ENCODE peak calls at places on chromosome 6, in six cellular contexts. One of them, this sample, is unnamed.

GRCh38 chr6:106569444-106569843 is 59.9 kb downstream of the RTN4IP1 start:
- DNase-seq in neuronal stem cell: no peak
- DNase-seq in mesenchymal stem cell: no peak
- DNase-seq in H1: no peak
- DNase-seq in H9: no peak
- DNase-seq in trophoblast cell: no peak
- DNase-seq in this sample: peak; percentile 68

GRCh38 chr6:30150151-30150550 is 10.9 kb downstream of the TRIM10 start:
- DNase-seq in neuronal stem cell: no peak
- DNase-seq in mesenchymal stem cell: no peak
- DNase-seq in H1: no peak
- DNase-seq in H9: no peak
- DNase-seq in trophoblast cell: peak; percentile 15
- DNase-seq in this sample: no peak

GRCh38 chr6:107618672-107619071 is 128.8 kb downstream of the SOBP start:
- DNase-seq in neuronal stem cell: no peak
- DNase-seq in mesenchymal stem cell: no peak
- DNase-seq in H1: no peak
- DNase-seq in H9: no peak
- DNase-seq in trophoblast cell: peak; percentile 75
- DNase-seq in this sample: no peak

GRCh38 chr6:84043555-84043954 is 10.0 kb downstream of the MRAP2 start:
- DNase-seq in neuronal stem cell: no peak
- DNase-seq in mesenchymal stem cell: no peak
- DNase-seq in H1: no peak
- DNase-seq in H9: no peak
- DNase-seq in trophoblast cell: no peak
- DNase-seq in this sample: no peak

GRCh38 chr6:169933839-169934698 is 182.6 kb downstream of the ERMARD start:
- DNase-seq in neuronal stem cell: no peak
- DNase-seq in mesenchymal stem cell: no peak
- DNase-seq in H1: no peak
- DNase-seq in H9: no peak
- DNase-seq in trophoblast cell: no peak
- DNase-seq in this sample: no peak

GRCh38 chr6:74357329-74357728 is 661.3 kb downstream of the CD109 start:
- DNase-seq in neuronal stem cell: no peak
- DNase-seq in mesenchymal stem cell: peak; percentile 26
- DNase-seq in H1: no peak
- DNase-seq in H9: no peak
- DNase-seq in trophoblast cell: no peak
- DNase-seq in this sample: peak; percentile 46

GRCh38 chr6:138520463-138520862 is 21.2 kb upstream of the NHSL1 start:
- DNase-seq in neuronal stem cell: no peak
- DNase-seq in mesenchymal stem cell: peak; percentile 33
- DNase-seq in H1: no peak
- DNase-seq in H9: no peak
- DNase-seq in trophoblast cell: no peak
- DNase-seq in this sample: no peak

GRCh38 chr6:42260972-42261371 is 43.3 kb upstream of the MRPS10 start:
- DNase-seq in neuronal stem cell: peak; percentile 17
- DNase-seq in mesenchymal stem cell: peak; percentile 29
- DNase-seq in H1: no peak
- DNase-seq in H9: peak; percentile 73
- DNase-seq in trophoblast cell: no peak
- DNase-seq in this sample: no peak

GRCh38 chr6:69820438-69820837 is 23.6 kb upstream of the LMBRD1 start:
- DNase-seq in neuronal stem cell: no peak
- DNase-seq in mesenchymal stem cell: no peak
- DNase-seq in H1: no peak
- DNase-seq in H9: no peak
- DNase-seq in trophoblast cell: no peak
- DNase-seq in this sample: no peak

GRCh38 chr6:106377061-106377540 is 16.6 kb downstream of the CRYBG1 start:
- DNase-seq in neuronal stem cell: no peak
- DNase-seq in mesenchymal stem cell: no peak
- DNase-seq in H1: no peak
- DNase-seq in H9: no peak
- DNase-seq in trophoblast cell: no peak
- DNase-seq in this sample: peak; percentile 34

GRCh38 chr6:105321207-105321606 is 81.7 kb downstream of the PREP start:
- DNase-seq in neuronal stem cell: no peak
- DNase-seq in mesenchymal stem cell: no peak
- DNase-seq in H1: no peak
- DNase-seq in H9: no peak
- DNase-seq in trophoblast cell: no peak
- DNase-seq in this sample: no peak

GRCh38 chr6:43172127-43173007 is 1.3 kb downstream of the SRF start:
- DNase-seq in neuronal stem cell: peak; percentile 35
- DNase-seq in mesenchymal stem cell: peak; percentile 43
- DNase-seq in H1: no peak
- DNase-seq in H9: no peak
- DNase-seq in trophoblast cell: no peak
- DNase-seq in this sample: peak; percentile 27

GRCh38 chr6:111709615-111710398 is 104.1 kb upstream of the TRAF3IP2 start:
- DNase-seq in neuronal stem cell: peak; percentile 48
- DNase-seq in mesenchymal stem cell: peak; percentile 71
- DNase-seq in H1: no peak
- DNase-seq in H9: peak; percentile 43
- DNase-seq in trophoblast cell: peak; percentile 22
- DNase-seq in this sample: peak; percentile 76

GRCh38 chr6:20706293-20707165 is 172.3 kb downstream of the CDKAL1 start:
- DNase-seq in neuronal stem cell: no peak
- DNase-seq in mesenchymal stem cell: peak; percentile 31
- DNase-seq in H1: no peak
- DNase-seq in H9: no peak
- DNase-seq in trophoblast cell: no peak
- DNase-seq in this sample: peak; percentile 73

GRCh38 chr6:116246089-116246488 is 7.8 kb downstream of the TSPYL4 start:
- DNase-seq in neuronal stem cell: no peak
- DNase-seq in mesenchymal stem cell: peak; percentile 74
- DNase-seq in H1: no peak
- DNase-seq in H9: no peak
- DNase-seq in trophoblast cell: no peak
- DNase-seq in this sample: peak; percentile 87

GRCh38 chr6:7919871-7920270 is 9.3 kb upstream of the TXNDC5 start:
- DNase-seq in neuronal stem cell: no peak
- DNase-seq in mesenchymal stem cell: peak; percentile 15
- DNase-seq in H1: no peak
- DNase-seq in H9: no peak
- DNase-seq in trophoblast cell: peak; percentile 41
- DNase-seq in this sample: no peak

GRCh38 chr6:32905078-32905477 is 35.8 kb downstream of the HLA-DMB start:
- DNase-seq in neuronal stem cell: no peak
- DNase-seq in mesenchymal stem cell: no peak
- DNase-seq in H1: no peak
- DNase-seq in H9: no peak
- DNase-seq in trophoblast cell: no peak
- DNase-seq in this sample: no peak

GRCh38 chr6:136539967-136540366 is 10.3 kb downstream of the MAP7 start:
- DNase-seq in neuronal stem cell: no peak
- DNase-seq in mesenchymal stem cell: no peak
- DNase-seq in H1: no peak
- DNase-seq in H9: no peak
- DNase-seq in trophoblast cell: no peak
- DNase-seq in this sample: no peak

GRCh38 chr6:16333580-16333979 is 95.2 kb downstream of the GMPR start:
- DNase-seq in neuronal stem cell: no peak
- DNase-seq in mesenchymal stem cell: peak; percentile 71
- DNase-seq in H1: no peak
- DNase-seq in H9: no peak
- DNase-seq in trophoblast cell: peak; percentile 69
- DNase-seq in this sample: peak; percentile 60

GRCh38 chr6:13274707-13275434 is 53.5 kb downstream of the TBC1D7 start:
- DNase-seq in neuronal stem cell: no peak
- DNase-seq in mesenchymal stem cell: no peak
- DNase-seq in H1: no peak
- DNase-seq in H9: no peak
- DNase-seq in trophoblast cell: no peak
- DNase-seq in this sample: no peak

GRCh38 chr6:36912583-36912982 is 26.8 kb downstream of the C6orf89 start:
- DNase-seq in neuronal stem cell: no peak
- DNase-seq in mesenchymal stem cell: peak; percentile 90
- DNase-seq in H1: no peak
- DNase-seq in H9: no peak
- DNase-seq in trophoblast cell: peak; percentile 17
- DNase-seq in this sample: peak; percentile 89

GRCh38 chr6:134434019-134434949 is 116.4 kb upstream of the SGK1 start:
- DNase-seq in neuronal stem cell: no peak
- DNase-seq in mesenchymal stem cell: no peak
- DNase-seq in H1: no peak
- DNase-seq in H9: no peak
- DNase-seq in trophoblast cell: no peak
- DNase-seq in this sample: no peak

GRCh38 chr6:107600936-107601335 is 111.0 kb downstream of the SOBP start:
- DNase-seq in neuronal stem cell: peak; percentile 59
- DNase-seq in mesenchymal stem cell: peak; percentile 39
- DNase-seq in H1: no peak
- DNase-seq in H9: peak; percentile 58
- DNase-seq in trophoblast cell: peak; percentile 55
- DNase-seq in this sample: peak; percentile 47

GRCh38 chr6:154480144-154480639 is 30.3 kb downstream of the CNKSR3 start:
- DNase-seq in neuronal stem cell: no peak
- DNase-seq in mesenchymal stem cell: no peak
- DNase-seq in H1: no peak
- DNase-seq in H9: no peak
- DNase-seq in trophoblast cell: no peak
- DNase-seq in this sample: no peak
- H3K4me1 ChIP-seq in neuronal stem cell: peaks cover 26% of the 10 kb centered on the region
- H3K4me1 ChIP-seq in mesenchymal stem cell: peaks cover 26% of the 10 kb centered on the region
- H3K4me1 ChIP-seq in H1: no peaks in the 10 kb centered on the region
- H3K4me1 ChIP-seq in H9: no peaks in the 10 kb centered on the region
- H3K4me1 ChIP-seq in trophoblast cell: peaks cover 15% of the 10 kb centered on the region
- H3K4me1 ChIP-seq in this sample: peaks cover 21% of the 10 kb centered on the region

GRCh38 chr6:26646074-26646473 is 13.5 kb downstream of the ZNF322 start:
- DNase-seq in neuronal stem cell: no peak
- DNase-seq in mesenchymal stem cell: no peak
- DNase-seq in H1: no peak
- DNase-seq in H9: no peak
- DNase-seq in trophoblast cell: no peak
- DNase-seq in this sample: no peak
- H3K9me3 ChIP-seq in neuronal stem cell: peaks cover 4% of the 10 kb centered on the region
- H3K9me3 ChIP-seq in mesenchymal stem cell: peaks cover 93% of the 10 kb centered on the region
- H3K9me3 ChIP-seq in H1: no peaks in the 10 kb centered on the region
- H3K9me3 ChIP-seq in H9: no peaks in the 10 kb centered on the region
- H3K9me3 ChIP-seq in trophoblast cell: no peaks in the 10 kb centered on the region
- H3K9me3 ChIP-seq in this sample: peaks cover 16% of the 10 kb centered on the region

GRCh38 chr6:159008656-159009288 is 8.8 kb upstream of the RSPH3 start:
- DNase-seq in neuronal stem cell: no peak
- DNase-seq in mesenchymal stem cell: peak; percentile 38
- DNase-seq in H1: no peak
- DNase-seq in H9: no peak
- DNase-seq in trophoblast cell: peak; percentile 3
- DNase-seq in this sample: peak; percentile 28

GRCh38 chr6:159002432-159003160 is 2.6 kb upstream of the RSPH3 start:
- DNase-seq in neuronal stem cell: no peak
- DNase-seq in mesenchymal stem cell: peak; percentile 20
- DNase-seq in H1: no peak
- DNase-seq in H9: no peak
- DNase-seq in trophoblast cell: peak; percentile 24
- DNase-seq in this sample: peak; percentile 61

GRCh38 chr6:158999669-159000403 is at the start of gene RSPH3:
- DNase-seq in neuronal stem cell: peak; percentile 93
- DNase-seq in mesenchymal stem cell: peak; percentile 94
- DNase-seq in H1: peak; percentile 93
- DNase-seq in H9: peak; percentile 98
- DNase-seq in trophoblast cell: peak; percentile 99
- DNase-seq in this sample: peak; percentile 90

GRCh38 chr6:159007510-159007909 is 7.5 kb upstream of the RSPH3 start:
- DNase-seq in neuronal stem cell: no peak
- DNase-seq in mesenchymal stem cell: no peak
- DNase-seq in H1: no peak
- DNase-seq in H9: no peak
- DNase-seq in trophoblast cell: no peak
- DNase-seq in this sample: no peak

DNA sequence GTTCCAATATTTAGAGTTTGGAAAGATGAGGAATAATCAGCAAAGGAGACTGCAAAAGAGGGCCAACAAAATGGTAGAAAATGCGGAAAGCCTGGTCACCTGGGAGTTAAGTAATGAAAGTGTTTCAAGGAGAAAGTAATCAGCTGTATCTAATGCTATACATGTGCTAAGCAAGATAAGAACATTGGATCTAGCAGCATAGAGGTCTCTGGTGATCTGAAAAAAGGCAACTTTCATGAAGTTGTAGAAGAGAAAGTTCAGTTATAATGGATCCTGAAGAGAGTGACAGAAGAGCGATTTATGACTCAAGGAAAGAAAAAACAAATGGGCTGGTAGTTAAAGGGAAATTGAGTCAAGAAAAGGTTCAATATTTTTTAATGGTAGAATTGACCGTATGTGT is 4.6 kb upstream of the RSPH3 start:
- DNase-seq in neuronal stem cell: no peak
- DNase-seq in mesenchymal stem cell: no peak
- DNase-seq in H1: no peak
- DNase-seq in H9: no peak
- DNase-seq in trophoblast cell: no peak
- DNase-seq in this sample: no peak
- H3K14ac ChIP-seq in neuronal stem cell: no peak overlapping the region
- H3K14ac ChIP-seq in mesenchymal stem cell: no peak overlapping the region
- H3K14ac ChIP-seq in H1: no peak overlapping the region
- H3K14ac ChIP-seq in H9: no peak overlapping the region
- H3K14ac ChIP-seq in trophoblast cell: no peak overlapping the region
- H3K14ac ChIP-seq in this sample: no peak overlapping the region

GRCh38 chr6:143157146-143157545 is 96.5 kb downstream of the AIG1 start:
- DNase-seq in neuronal stem cell: no peak
- DNase-seq in mesenchymal stem cell: no peak
- DNase-seq in H1: no peak
- DNase-seq in H9: no peak
- DNase-seq in trophoblast cell: peak; percentile 64
- DNase-seq in this sample: no peak

GRCh38 chr6:143159001-143159400 is 98.3 kb downstream of the AIG1 start:
- DNase-seq in neuronal stem cell: no peak
- DNase-seq in mesenchymal stem cell: no peak
- DNase-seq in H1: no peak
- DNase-seq in H9: no peak
- DNase-seq in trophoblast cell: no peak
- DNase-seq in this sample: no peak

GRCh38 chr6:143160008-143160407 is 99.3 kb downstream of the AIG1 start:
- DNase-seq in neuronal stem cell: no peak
- DNase-seq in mesenchymal stem cell: no peak
- DNase-seq in H1: no peak
- DNase-seq in H9: no peak
- DNase-seq in trophoblast cell: no peak
- DNase-seq in this sample: peak; percentile 22

GRCh38 chr6:143155681-143156080 is 95.0 kb downstream of the AIG1 start:
- DNase-seq in neuronal stem cell: no peak
- DNase-seq in mesenchymal stem cell: no peak
- DNase-seq in H1: no peak
- DNase-seq in H9: no peak
- DNase-seq in trophoblast cell: no peak
- DNase-seq in this sample: no peak

DNA sequence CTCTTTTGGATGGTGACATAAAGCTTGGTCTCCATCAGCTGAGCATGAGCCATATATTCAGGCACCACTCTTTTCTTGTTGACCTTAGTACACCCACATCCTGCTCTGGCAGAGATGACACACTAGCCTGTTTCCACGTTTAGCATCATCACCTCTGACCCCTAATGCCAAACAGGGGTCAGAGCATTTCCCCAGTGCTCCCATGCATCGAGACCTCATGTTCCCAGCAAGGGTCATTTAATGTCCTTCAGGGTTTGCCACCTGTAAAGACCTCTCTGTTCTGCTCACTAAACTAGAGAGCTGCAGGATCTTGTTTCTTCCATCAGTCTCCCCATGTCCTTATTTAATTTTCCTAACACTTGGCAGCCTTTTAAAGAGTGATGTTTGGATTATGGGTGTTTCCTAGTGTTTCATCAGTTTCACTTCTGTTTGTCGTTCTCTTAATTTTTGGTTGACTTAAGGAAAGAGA is 97.5 kb downstream of the AIG1 start:
- DNase-seq in neuronal stem cell: no peak
- DNase-seq in mesenchymal stem cell: peak; percentile 49
- DNase-seq in H1: no peak
- DNase-seq in H9: no peak
- DNase-seq in trophoblast cell: no peak
- DNase-seq in this sample: peak; percentile 38
- H3K4me1 ChIP-seq in neuronal stem cell: no peaks in the 10 kb centered on the region
- H3K4me1 ChIP-seq in mesenchymal stem cell: no peaks in the 10 kb centered on the region
- H3K4me1 ChIP-seq in H1: no peaks in the 10 kb centered on the region
- H3K4me1 ChIP-seq in H9: peaks cover 3% of the 10 kb centered on the region
- H3K4me1 ChIP-seq in trophoblast cell: peaks cover 18% of the 10 kb centered on the region
- H3K4me1 ChIP-seq in this sample: peaks cover 9% of the 10 kb centered on the region